ENCODE peak calls at places on chromosomes 7 and 10, in eight cellular contexts. N is GM12892, G is GM12891, Z is transverse colon, R is spleen, F is HCT116, I is upper lobe of left lung, K is SK-N-SH. L is an unnamed sample.

GRCh38 chr10:90227259-90227658 is 525.9 kb downstream of the KIF20B start:
- DNase-seq in N (no peak), G (no peak), Z (no peak), R (no peak), F (peak), I (no peak), K (no peak), L (no peak)

GRCh38 chr10:46077616-46078268 is 31.7 kb upstream of the MSMB start:
- DNase-seq in N (no peak), G (no peak), Z (no peak), R (no peak), F (no peak), I (no peak), K (no peak), L (no peak)

GRCh38 chr10:86673827-86674581 is 5.7 kb downstream of the LDB3 start:
- DNase-seq in N (no peak), G (no peak), Z (no peak), R (no peak), F (no peak), I (no peak), K (peak), L (no peak)

GRCh38 chr7:1873070-1873405 is 203.0 kb downstream of the ELFN1 start:
- DNase-seq in N (no peak), G (no peak), Z (no peak), R (no peak), F (no peak), I (peak), K (no peak), L (no peak)

GRCh38 chr10:65010845-65011244 is 1489.6 kb downstream of the REEP3 start:
- DNase-seq in N (no peak), G (no peak), Z (no peak), R (no peak), F (no peak), I (no peak), K (no peak), L (no peak)

GRCh38 chr10:62080905-62081304 is 179.4 kb downstream of the ARID5B start:
- DNase-seq in N (no peak), G (no peak), Z (no peak), R (no peak), F (no peak), I (no peak), K (no peak), L (no peak)

GRCh38 chr10:26391701-26392695 is 46.1 kb upstream of the APBB1IP start:
- DNase-seq in N (no peak), G (no peak), Z (no peak), R (peak), F (no peak), I (peak), K (peak), L (no peak)

GRCh38 chr7:69780377-69780776 is 182.1 kb downstream of the AUTS2 start:
- DNase-seq in N (no peak), G (no peak), Z (no peak), R (no peak), F (no peak), I (no peak), K (no peak), L (peak)

GRCh38 chr7:30511494-30511893 is 6.9 kb upstream of the GGCT start:
- DNase-seq in N (no peak), G (no peak), Z (no peak), R (no peak), F (no peak), I (no peak), K (peak), L (no peak)

GRCh38 chr7:144588535-144588934 is 185.0 kb upstream of the NOBOX start:
- DNase-seq in N (no peak), G (no peak), Z (no peak), R (no peak), F (no peak), I (no peak), K (no peak), L (no peak)

GRCh38 chr7:101911800-101912705 is 94.6 kb downstream of the CUX1 start:
- DNase-seq in N (no peak), G (no peak), Z (peak), R (peak), F (no peak), I (no peak), K (no peak), L (peak)
- TF ChIP-seq POLR2AphosphoS5 in N (no peak), G (no peak), Z (peak), R (no peak), F (no peak), I (peak), K (no peak), L (no peak)

DNA sequence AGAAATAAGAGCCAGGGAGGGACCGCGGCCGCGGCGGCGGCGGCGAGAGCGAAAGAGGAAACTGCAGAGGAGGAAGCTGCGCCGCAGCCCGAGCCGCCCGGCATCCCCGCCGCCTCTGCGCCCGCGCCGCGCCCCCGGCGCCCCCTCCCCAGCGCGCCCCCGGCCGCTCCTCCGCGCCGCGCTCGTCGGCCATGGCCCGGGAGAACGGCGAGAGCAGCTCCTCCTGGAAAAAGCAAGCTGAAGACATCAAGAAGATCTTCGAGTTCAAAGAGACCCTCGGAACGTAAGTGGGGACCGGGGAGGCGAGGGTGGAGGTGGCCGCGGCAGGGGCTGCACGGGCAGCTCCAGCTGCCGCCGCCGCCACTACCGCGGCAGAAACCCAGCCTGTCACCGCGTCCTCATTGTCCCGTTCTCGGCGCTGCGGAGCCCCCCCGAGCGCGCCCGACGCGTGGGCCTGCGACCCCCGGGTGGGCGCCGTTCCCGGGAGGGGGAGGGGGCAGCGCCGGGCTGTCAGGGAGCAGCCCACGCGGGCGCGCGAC is 350 bp downstream of the CAMK1D start:
- DNase-seq in N (no peak), G (no peak), Z (no peak), R (peak), F (no peak), I (peak), K (no peak), L (no peak)
- TF ChIP-seq POLR2AphosphoS5 in N (peak), G (no peak), Z (no peak), R (no peak), F (no peak), I (no peak), K (no peak), L (no peak)

GRCh38 chr7:44075296-44076075 is 6.8 kb downstream of the POLM start:
- DNase-seq in N (no peak), G (no peak), Z (no peak), R (peak), F (no peak), I (no peak), K (no peak), L (no peak)

GRCh38 chr7:44072364-44073231 is 7.2 kb upstream of the PGAM2 start:
- DNase-seq in N (no peak), G (peak), Z (peak), R (peak), F (peak), I (no peak), K (peak), L (peak)

GRCh38 chr7:44071726-44072363 is 6.5 kb upstream of the PGAM2 start:
- DNase-seq in N (no peak), G (no peak), Z (peak), R (no peak), F (no peak), I (no peak), K (no peak), L (no peak)

GRCh38 chr7:44074349-44074695 is 8.0 kb downstream of the POLM start:
- DNase-seq in N (no peak), G (no peak), Z (no peak), R (no peak), F (no peak), I (no peak), K (no peak), L (no peak)

GRCh38 chr7:44073664-44074348 is 8.4 kb upstream of the PGAM2 start:
- DNase-seq in N (peak), G (peak), Z (peak), R (peak), F (no peak), I (peak), K (no peak), L (peak)
- TF ChIP-seq POLR2AphosphoS5 in N (peak), G (peak), Z (no peak), R (peak), F (no peak), I (peak), K (no peak), L (no peak)

GRCh38 chr10:101525848-101526247 is 62.2 kb downstream of the POLL start:
- DNase-seq in N (no peak), G (no peak), Z (no peak), R (no peak), F (no peak), I (no peak), K (no peak), L (no peak)

GRCh38 chr10:101529207-101529606 is 58.9 kb downstream of the POLL start:
- DNase-seq in N (no peak), G (no peak), Z (no peak), R (no peak), F (no peak), I (no peak), K (no peak), L (no peak)

DNA sequence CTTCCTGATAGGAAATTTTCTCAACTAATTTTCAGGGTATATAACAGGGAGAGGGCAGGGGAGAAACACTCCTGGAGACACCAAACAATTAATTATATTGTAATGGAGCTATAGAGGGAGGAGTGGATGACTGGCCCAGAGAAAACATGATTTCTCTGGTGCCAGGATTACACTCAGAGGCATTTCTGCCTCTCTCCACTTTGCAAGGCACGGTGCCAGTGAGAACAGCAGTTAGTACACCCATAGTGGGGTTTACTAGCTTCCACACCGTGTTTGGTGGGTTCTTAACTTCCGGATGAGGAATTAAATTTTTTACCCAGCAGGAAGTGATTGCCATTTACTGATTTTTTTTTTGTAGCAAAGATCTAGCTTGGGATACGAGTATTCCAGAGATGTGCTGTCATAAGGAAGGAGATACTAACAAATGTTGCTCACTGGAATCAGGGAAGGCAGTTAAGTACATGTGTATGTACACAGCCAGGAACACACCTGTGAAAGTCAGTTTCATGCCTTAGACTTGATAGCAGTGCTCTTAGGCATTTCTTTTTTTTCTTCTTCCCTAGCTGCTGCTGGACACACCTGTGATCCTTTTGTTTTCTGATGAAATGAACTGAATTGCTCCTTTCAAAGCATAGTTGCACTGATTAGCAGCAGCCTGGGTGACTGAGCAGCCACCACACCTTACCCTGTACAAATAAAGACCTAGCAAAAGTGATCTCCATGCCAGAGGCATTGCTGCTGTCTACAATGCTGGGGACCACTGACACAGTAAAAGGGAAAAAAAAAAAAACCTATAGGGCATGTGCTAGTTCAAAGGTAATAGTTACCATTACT is 58.1 kb downstream of the POLL start:
- DNase-seq in N (no peak), G (no peak), Z (no peak), R (no peak), F (no peak), I (no peak), K (no peak), L (no peak)
- TF ChIP-seq POLR2AphosphoS5 in N (no peak), G (no peak), Z (no peak), R (no peak), F (no peak), I (no peak), K (no peak), L (no peak)

GRCh38 chr7:151752816-151753600 is 123.9 kb downstream of the PRKAG2 start:
- DNase-seq in N (no peak), G (no peak), Z (no peak), R (no peak), F (no peak), I (peak), K (no peak), L (no peak)

GRCh38 chr7:151754688-151755130 is 122.2 kb downstream of the PRKAG2 start:
- DNase-seq in N (no peak), G (no peak), Z (no peak), R (no peak), F (no peak), I (peak), K (no peak), L (no peak)

GRCh38 chr7:151755131-151755787 is 121.7 kb downstream of the PRKAG2 start:
- DNase-seq in N (no peak), G (no peak), Z (peak), R (no peak), F (no peak), I (no peak), K (no peak), L (no peak)

GRCh38 chr7:151756076-151756731 is 120.7 kb downstream of the PRKAG2 start:
- DNase-seq in N (no peak), G (no peak), Z (peak), R (no peak), F (peak), I (peak), K (no peak), L (no peak)

DNA sequence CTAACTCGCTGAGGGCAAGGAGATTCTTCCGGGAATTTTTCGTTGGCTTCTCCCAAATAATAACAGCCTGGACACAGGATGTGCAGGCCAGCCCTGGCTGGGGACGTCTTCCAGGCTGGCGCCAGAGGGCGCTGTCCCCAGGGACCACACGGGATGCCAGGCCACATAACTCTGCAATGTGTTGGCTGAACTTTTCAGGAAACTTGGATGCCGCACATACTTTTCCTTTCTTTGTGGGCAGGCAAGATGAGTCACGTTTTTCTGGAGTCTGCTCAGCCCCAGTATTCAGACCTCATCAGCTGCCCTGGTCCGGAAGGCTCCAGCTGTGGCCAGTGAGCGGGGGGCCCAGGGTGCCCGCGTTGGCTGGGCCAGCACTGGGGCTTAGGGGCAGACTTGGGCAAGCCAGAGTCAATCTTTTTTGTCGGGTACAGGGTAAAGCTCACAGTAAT is 122.7 kb downstream of the PRKAG2 start:
- DNase-seq in N (peak), G (peak), Z (peak), R (peak), F (peak), I (peak), K (peak), L (peak)
- TF ChIP-seq POLR2AphosphoS5 in N (no peak), G (no peak), Z (peak), R (peak), F (peak), I (peak), K (peak), L (peak)

GRCh38 chr7:132613737-132614136 is 37.5 kb upstream of the PLXNA4 start:
- DNase-seq in N (no peak), G (no peak), Z (no peak), R (no peak), F (no peak), I (no peak), K (no peak), L (no peak)
- TF ChIP-seq POLR2AphosphoS5 in N (no peak), G (no peak), Z (no peak), R (no peak), F (no peak), I (no peak), K (no peak), L (no peak)

GRCh38 chr7:99949645-99950228 is 20.3 kb upstream of the GJC3 start:
- DNase-seq in N (no peak), G (no peak), Z (no peak), R (no peak), F (no peak), I (no peak), K (no peak), L (no peak)
- TF ChIP-seq POLR2AphosphoS5 in N (no peak), G (no peak), Z (no peak), R (no peak), F (no peak), I (no peak), K (no peak), L (no peak)

DNA sequence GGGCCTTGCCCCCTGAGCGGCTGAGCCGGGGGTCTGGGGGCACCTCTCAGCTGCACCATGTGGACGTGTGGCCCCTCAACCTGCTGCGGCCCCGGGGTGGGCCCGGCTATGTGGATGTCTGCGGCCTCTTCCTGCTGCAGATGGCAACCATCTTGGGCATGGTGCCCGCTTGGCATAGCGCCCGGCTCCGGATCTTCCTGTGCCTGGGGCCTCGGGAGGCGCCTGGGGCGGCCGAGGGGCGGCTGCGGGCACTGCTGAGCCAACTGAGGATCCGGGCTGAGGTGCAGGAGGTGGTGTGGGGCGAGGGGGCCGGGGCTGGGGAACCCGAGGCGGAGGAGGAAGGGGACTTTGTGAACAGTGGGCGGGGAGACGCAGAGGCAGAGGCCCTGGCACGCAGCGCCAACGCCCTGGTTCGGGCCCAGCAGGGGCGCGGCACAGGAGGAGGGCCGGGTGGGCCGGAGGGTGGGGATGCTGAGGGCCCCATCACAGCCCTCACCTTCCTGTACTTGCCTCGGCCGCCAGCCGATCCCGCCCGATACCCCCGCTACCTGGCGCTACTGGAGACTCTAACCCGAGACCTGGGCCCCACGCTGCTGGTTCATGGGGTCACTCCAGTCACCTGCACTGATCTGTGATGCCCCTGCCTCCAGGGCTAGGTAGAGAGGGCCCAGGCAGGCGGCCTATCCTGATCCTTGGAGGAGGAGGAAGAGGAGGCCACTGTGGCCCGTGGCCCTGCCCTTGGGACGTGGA is 1.0 kb upstream of the TRIP6 start:
- DNase-seq in N (no peak), G (no peak), Z (peak), R (peak), F (peak), I (peak), K (peak), L (peak)
- TF ChIP-seq POLR2AphosphoS5 in N (no peak), G (no peak), Z (no peak), R (peak), F (peak), I (peak), K (no peak), L (no peak)

GRCh38 chr7:84039432-84039831 is 155.2 kb downstream of the SEMA3A start:
- DNase-seq in N (no peak), G (no peak), Z (no peak), R (no peak), F (no peak), I (no peak), K (no peak), L (no peak)

GRCh38 chr7:84043661-84044191 is 150.9 kb downstream of the SEMA3A start:
- DNase-seq in N (no peak), G (no peak), Z (no peak), R (no peak), F (no peak), I (no peak), K (no peak), L (no peak)

GRCh38 chr7:84040365-84040764 is 154.2 kb downstream of the SEMA3A start:
- DNase-seq in N (no peak), G (no peak), Z (no peak), R (no peak), F (no peak), I (no peak), K (no peak), L (no peak)

GRCh38 chr7:84041649-84042048 is 152.9 kb downstream of the SEMA3A start:
- DNase-seq in N (no peak), G (no peak), Z (no peak), R (no peak), F (no peak), I (no peak), K (no peak), L (no peak)

DNA sequence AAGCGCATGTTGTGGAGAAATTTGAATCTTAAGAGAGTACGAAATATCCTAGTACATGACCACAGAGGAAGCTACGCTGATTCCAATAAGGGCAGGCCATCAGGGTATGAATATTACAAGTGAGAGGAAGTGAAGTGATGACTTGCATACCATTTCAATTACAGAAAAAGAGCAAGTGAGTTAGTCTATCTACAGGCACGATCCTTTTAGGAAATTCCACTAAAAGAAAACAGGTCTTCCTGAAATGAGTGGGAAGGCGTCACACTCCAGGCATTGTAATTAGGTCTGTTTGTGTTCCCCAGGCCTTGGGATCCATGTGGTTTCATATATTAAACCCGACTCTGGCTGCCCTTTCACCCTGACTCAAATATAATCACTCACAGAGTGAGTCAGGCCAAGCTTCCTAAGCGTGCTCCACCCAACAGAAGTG is 152.5 kb downstream of the SEMA3A start:
- DNase-seq in N (no peak), G (no peak), Z (no peak), R (no peak), F (peak), I (no peak), K (no peak), L (no peak)
- TF ChIP-seq POLR2AphosphoS5 in N (no peak), G (no peak), Z (no peak), R (no peak), F (no peak), I (no peak), K (no peak), L (no peak)

DNA sequence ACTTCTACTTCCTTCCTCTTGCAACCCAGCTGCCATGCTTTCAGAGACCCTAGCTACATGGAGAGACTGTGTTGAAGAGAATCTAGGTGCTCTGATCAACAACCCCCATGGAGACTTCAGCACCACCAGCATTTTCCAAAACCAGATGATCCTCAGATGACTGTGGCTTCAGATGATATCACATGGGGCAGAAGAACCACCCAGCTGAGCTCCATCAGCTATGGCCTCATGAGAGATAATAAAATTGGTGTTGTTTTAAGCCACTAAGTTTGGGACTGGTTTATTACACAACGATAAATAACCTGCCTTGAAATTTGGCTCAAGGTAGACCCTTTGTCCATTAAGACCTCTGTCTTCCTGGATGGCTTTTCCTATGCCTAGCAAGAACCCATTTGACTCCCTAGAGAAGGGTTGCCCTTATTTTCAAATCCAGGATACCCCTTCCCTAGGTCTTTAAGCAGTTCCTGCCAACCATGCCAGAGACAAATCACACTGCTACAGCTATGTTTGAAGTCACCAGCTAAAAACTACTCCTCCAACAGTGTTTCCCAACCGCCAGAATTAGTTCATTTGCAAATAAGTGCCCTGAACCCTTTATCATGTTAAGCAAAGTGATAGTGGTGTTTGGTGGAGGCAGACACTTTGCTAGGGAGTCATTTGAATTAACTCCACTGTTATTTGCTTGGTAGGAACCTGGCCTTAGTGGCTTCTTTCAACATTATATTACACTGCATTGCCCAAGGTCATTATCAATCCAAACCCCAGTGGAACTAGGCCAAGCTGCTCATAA is 136.9 kb upstream of the PALS2 start:
- DNase-seq in N (no peak), G (no peak), Z (no peak), R (no peak), F (no peak), I (no peak), K (no peak), L (no peak)
- TF ChIP-seq POLR2AphosphoS5 in N (no peak), G (no peak), Z (no peak), R (no peak), F (no peak), I (no peak), K (no peak), L (no peak)

L was measured in breast epithelium.